ENCODE peak calls at places on chromosomes 5 and 9, in eight cellular contexts. D is fibroblast of the aortic adventitia; T is fibroblast of pulmonary artery; U is cardiac fibroblast; W is brain microvascular endothelial cell; O is left lung; Y is K562; B is CD8-positive, alpha-beta T cell. K is an unnamed sample.

GRCh38 chr9:91001146-91001611 is 199.6 kb downstream of the SYK start:
- DNase-seq in D (peak), T (peak), U (peak), W (no peak), O (no peak), Y (no peak), B (no peak), K (peak)

GRCh38 chr9:68999393-69000105 is 14.4 kb downstream of the PRKACG start:
- DNase-seq in D (peak), T (peak), U (peak), W (peak), O (no peak), Y (peak), B (peak), K (peak)

GRCh38 chr9:133235549-133236222 is 26.6 kb upstream of the OBP2B start:
- DNase-seq in D (no peak), T (no peak), U (no peak), W (no peak), O (no peak), Y (no peak), B (no peak), K (no peak)

GRCh38 chr9:137873858-137874363 is 3.7 kb upstream of the CACNA1B start:
- DNase-seq in D (no peak), T (no peak), U (no peak), W (no peak), O (no peak), Y (no peak), B (no peak), K (no peak)

GRCh38 chr9:116282598-116282997 is 129.0 kb downstream of the PAPPA start:
- DNase-seq in D (no peak), T (no peak), U (no peak), W (no peak), O (no peak), Y (no peak), B (no peak), K (no peak)

GRCh38 chr5:180080670-180081280 is 9.2 kb upstream of the RNF130 start:
- DNase-seq in D (no peak), T (no peak), U (no peak), W (no peak), O (no peak), Y (peak), B (no peak), K (no peak)

GRCh38 chr5:72163349-72163983 is 56.2 kb downstream of the MAP1B start:
- DNase-seq in D (peak), T (no peak), U (no peak), W (no peak), O (no peak), Y (no peak), B (no peak), K (no peak)

GRCh38 chr5:40074801-40075200 is 604.9 kb upstream of the PTGER4 start:
- DNase-seq in D (no peak), T (no peak), U (no peak), W (no peak), O (no peak), Y (no peak), B (no peak), K (no peak)

GRCh38 chr5:77852514-77853352 is 76.6 kb upstream of the TBCA start:
- DNase-seq in D (peak), T (peak), U (peak), W (peak), O (peak), Y (no peak), B (no peak), K (peak)

GRCh38 chr5:132489871-132490483 is 596 bp downstream of the IRF1 start:
- DNase-seq in D (peak), T (peak), U (peak), W (no peak), O (peak), Y (peak), B (no peak), K (peak)

GRCh38 chr5:73311291-73312110 is 137.1 kb downstream of the FOXD1 start:
- DNase-seq in D (peak), T (peak), U (peak), W (peak), O (peak), Y (no peak), B (no peak), K (peak)

GRCh38 chr9:124105266-124105665 is 93.7 kb downstream of the LHX2 start:
- DNase-seq in D (no peak), T (no peak), U (no peak), W (no peak), O (no peak), Y (no peak), B (no peak), K (no peak)

GRCh38 chr5:158235159-158235547 is 376.2 kb upstream of the CLINT1 start:
- DNase-seq in D (no peak), T (no peak), U (no peak), W (no peak), O (no peak), Y (no peak), B (no peak), K (no peak)

GRCh38 chr9:37031902-37032301 is 2.2 kb downstream of the PAX5 start:
- DNase-seq in D (no peak), T (no peak), U (no peak), W (no peak), O (no peak), Y (no peak), B (no peak), K (no peak)

GRCh38 chr9:35710818-35711500 is 21.0 kb downstream of the TLN1 start:
- DNase-seq in D (no peak), T (no peak), U (no peak), W (no peak), O (no peak), Y (no peak), B (no peak), K (no peak)

GRCh38 chr5:148739023-148739422 is 84.7 kb upstream of the HTR4 start:
- DNase-seq in D (no peak), T (no peak), U (no peak), W (no peak), O (no peak), Y (no peak), B (no peak), K (no peak)

GRCh38 chr5:122163151-122164069 is 34.1 kb downstream of the ZNF474 start:
- DNase-seq in D (peak), T (peak), U (peak), W (peak), O (no peak), Y (no peak), B (no peak), K (peak)

GRCh38 chr5:107359916-107360234 is 310.9 kb downstream of the EFNA5 start:
- DNase-seq in D (no peak), T (no peak), U (no peak), W (no peak), O (no peak), Y (no peak), B (no peak), K (no peak)

GRCh38 chr9:110143969-110144545 is 63.9 kb downstream of the C9orf152 start:
- DNase-seq in D (no peak), T (no peak), U (no peak), W (no peak), O (no peak), Y (no peak), B (no peak), K (no peak)

GRCh38 chr9:110140276-110140675 is 67.7 kb downstream of the C9orf152 start:
- DNase-seq in D (no peak), T (no peak), U (no peak), W (no peak), O (no peak), Y (no peak), B (no peak), K (no peak)

GRCh38 chr9:110141118-110141797 is 66.7 kb downstream of the C9orf152 start:
- DNase-seq in D (peak), T (peak), U (peak), W (peak), O (no peak), Y (no peak), B (no peak), K (peak)

GRCh38 chr9:110142253-110142652 is 65.7 kb downstream of the C9orf152 start:
- DNase-seq in D (no peak), T (no peak), U (no peak), W (no peak), O (no peak), Y (no peak), B (no peak), K (no peak)

DNA sequence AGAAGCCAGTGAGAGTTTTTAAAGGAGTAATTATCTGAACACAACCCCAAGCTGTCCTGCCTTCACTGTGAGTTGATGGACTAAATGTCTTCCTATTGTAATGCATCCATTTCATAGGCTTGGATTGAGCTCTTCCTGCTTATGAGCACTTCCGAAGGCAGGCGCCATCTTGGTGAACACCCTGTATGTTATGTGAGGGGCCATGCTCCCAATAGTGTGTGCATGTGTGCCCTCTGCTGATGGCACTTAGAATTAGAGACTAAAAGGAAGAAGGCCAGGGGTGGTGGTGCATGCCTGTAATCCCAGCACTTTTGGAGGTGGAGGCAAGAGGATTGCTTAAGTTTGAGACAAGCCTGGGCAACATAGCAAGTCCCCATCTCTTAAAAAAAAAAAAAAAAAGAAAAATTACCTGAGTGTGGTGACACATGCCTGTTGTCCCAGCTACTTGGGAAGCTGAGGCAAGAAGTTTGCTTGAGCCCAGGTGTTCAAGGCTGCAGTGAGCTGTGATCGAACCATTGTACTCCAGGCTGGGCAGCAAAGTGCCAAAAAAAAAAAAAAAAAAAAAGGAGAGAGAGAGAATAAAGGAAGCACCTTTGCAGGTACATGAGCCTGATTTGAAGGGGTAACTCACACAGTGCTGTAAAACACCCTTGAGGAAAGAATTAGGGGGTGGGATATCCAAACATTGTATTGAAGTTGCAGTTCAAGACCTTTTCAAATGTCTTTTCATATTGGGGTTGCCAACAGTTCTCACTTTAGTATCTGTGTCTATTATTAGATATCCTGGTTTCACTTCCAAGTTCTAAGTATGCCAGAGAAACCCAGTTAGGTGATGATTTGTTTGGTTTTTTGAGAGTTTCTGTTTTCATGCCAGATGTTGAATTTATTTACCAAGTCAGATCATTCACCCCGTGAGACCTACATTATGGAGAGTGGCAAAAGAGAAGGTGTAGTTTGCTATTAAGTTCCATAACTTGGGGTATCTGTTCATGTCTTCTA is 64.8 kb downstream of the C9orf152 start:
- DNase-seq in D (peak), T (no peak), U (peak), W (no peak), O (no peak), Y (peak), B (no peak), K (peak)
- TF ChIP-seq CTCF in D (no peak), T (peak), U (no peak), W (peak), O (no peak), Y (no peak), B (no peak), K (peak)

GRCh38 chr9:101403886-101404285 is 5.2 kb downstream of the ZNF189 start:
- DNase-seq in D (no peak), T (no peak), U (no peak), W (no peak), O (no peak), Y (no peak), B (no peak), K (no peak)

GRCh38 chr9:101409079-101409477 is 10.4 kb downstream of the ZNF189 start:
- DNase-seq in D (peak), T (no peak), U (peak), W (no peak), O (no peak), Y (no peak), B (no peak), K (no peak)

GRCh38 chr9:101408374-101409078 is 9.9 kb downstream of the ZNF189 start:
- DNase-seq in D (no peak), T (no peak), U (no peak), W (no peak), O (no peak), Y (no peak), B (no peak), K (no peak)
- H3K4me3 ChIP-seq in D (no peak), T (no peak), U (no peak), W (no peak), O (no peak), Y (no peak), B (peak), K (no peak)

GRCh38 chr5:97986069-97986468 is 787.4 kb upstream of the RGMB start:
- DNase-seq in D (peak), T (peak), U (peak), W (peak), O (no peak), Y (no peak), B (no peak), K (peak)
- TF ChIP-seq CTCF in D (no peak), T (peak), U (peak), W (peak), O (no peak), Y (no peak), B (no peak), K (peak)

GRCh38 chr5:87404359-87404758 is 8.4 kb downstream of the CCNH start:
- DNase-seq in D (no peak), T (no peak), U (no peak), W (no peak), O (no peak), Y (peak), B (no peak), K (no peak)
- H3K4me3 ChIP-seq in D (no peak), T (no peak), U (no peak), W (no peak), O (no peak), Y (no peak), B (no peak), K (no peak)

DNA sequence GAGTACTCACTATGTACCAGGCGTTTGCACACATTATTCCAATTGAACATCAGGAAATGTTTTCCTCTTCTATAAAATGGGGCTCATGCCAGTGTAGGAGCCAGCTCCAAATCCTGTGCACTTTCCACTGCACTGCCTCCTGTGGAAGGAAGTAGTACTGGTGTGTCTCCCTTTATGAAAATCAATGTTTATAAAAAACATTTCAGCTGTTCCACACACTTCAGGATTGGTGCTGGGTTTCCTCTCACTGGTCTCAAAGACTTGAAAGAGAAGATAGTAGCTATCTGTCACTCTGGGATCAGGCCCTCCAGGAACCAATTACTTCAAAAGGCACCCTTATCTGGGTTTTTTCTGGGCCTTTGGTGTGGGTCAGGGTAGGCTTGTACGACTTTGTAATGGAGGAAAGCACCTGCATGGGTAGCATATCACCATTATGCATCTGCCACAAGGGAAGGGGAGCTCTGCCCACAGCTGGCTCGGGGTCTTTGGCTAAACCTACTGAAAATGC is 32.5 kb downstream of the RAB14 start:
- DNase-seq in D (peak), T (peak), U (peak), W (peak), O (no peak), Y (no peak), B (no peak), K (peak)
- TF ChIP-seq CTCF in D (peak), T (peak), U (peak), W (peak), O (peak), Y (peak), B (peak), K (peak)

GRCh38 chr9:70602364-70603019 is 188.0 kb upstream of the KLF9 start:
- DNase-seq in D (peak), T (peak), U (peak), W (peak), O (no peak), Y (peak), B (peak), K (peak)
- H3K4me3 ChIP-seq in D (peak), T (peak), U (peak), W (peak), O (peak), Y (no peak), B (no peak), K (no peak)

GRCh38 chr5:136638084-136638483 is 272.7 kb upstream of the TRPC7 start:
- DNase-seq in D (peak), T (no peak), U (no peak), W (no peak), O (no peak), Y (no peak), B (no peak), K (peak)
- TF ChIP-seq CTCF in D (peak), T (no peak), U (no peak), W (no peak), O (no peak), Y (no peak), B (no peak), K (peak)

GRCh38 chr5:175658299-175659145 is 651 bp downstream of the HRH2 start:
- DNase-seq in D (no peak), T (no peak), U (no peak), W (no peak), O (peak), Y (no peak), B (no peak), K (no peak)

GRCh38 chr5:175655411-175655810 is 2.5 kb upstream of the HRH2 start:
- DNase-seq in D (no peak), T (no peak), U (no peak), W (no peak), O (no peak), Y (no peak), B (no peak), K (no peak)

GRCh38 chr5:175659546-175660248 is 1.8 kb downstream of the HRH2 start:
- DNase-seq in D (no peak), T (no peak), U (no peak), W (no peak), O (no peak), Y (no peak), B (no peak), K (no peak)

GRCh38 chr5:175656966-175657365 is 905 bp upstream of the HRH2 start:
- DNase-seq in D (no peak), T (no peak), U (no peak), W (no peak), O (no peak), Y (no peak), B (no peak), K (no peak)

GRCh38 chr5:175657593-175658271 is at the start of gene HRH2:
- DNase-seq in D (no peak), T (no peak), U (peak), W (peak), O (peak), Y (no peak), B (no peak), K (peak)
- H3K4me3 ChIP-seq in D (no peak), T (no peak), U (peak), W (peak), O (peak), Y (no peak), B (peak), K (no peak)

DNA sequence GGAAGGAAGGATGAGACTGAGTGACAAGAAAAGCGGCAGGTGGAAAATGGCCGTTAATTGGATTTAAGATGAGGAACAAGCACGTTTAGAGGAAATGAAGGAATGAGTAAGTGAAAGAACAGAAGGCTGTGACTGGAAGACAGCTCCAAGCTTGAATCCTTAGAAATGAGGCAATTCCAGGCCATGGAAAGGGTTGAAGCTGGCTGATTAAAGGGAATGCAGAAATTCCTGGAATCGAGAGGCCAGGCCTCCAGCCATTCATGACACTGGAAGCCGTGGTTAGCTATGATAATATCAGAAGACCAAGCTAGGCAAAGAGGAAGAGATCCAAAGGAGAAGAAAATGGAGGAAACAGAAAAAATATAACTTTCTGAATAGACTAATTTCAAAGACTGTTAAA is 84.2 kb downstream of the ARL15 start:
- DNase-seq in D (peak), T (no peak), U (no peak), W (no peak), O (no peak), Y (no peak), B (no peak), K (no peak)
- TF ChIP-seq CTCF in D (no peak), T (no peak), U (no peak), W (no peak), O (no peak), Y (no peak), B (no peak), K (no peak)

GRCh38 chr9:78972303-78973002 is 599.3 kb upstream of the TLE4 start:
- DNase-seq in D (no peak), T (no peak), U (no peak), W (no peak), O (no peak), Y (no peak), B (no peak), K (no peak)

GRCh38 chr9:78971505-78971904 is 600.3 kb upstream of the TLE4 start:
- DNase-seq in D (no peak), T (no peak), U (no peak), W (no peak), O (no peak), Y (no peak), B (no peak), K (no peak)

GRCh38 chr9:78963911-78964310 is 607.9 kb upstream of the TLE4 start:
- DNase-seq in D (no peak), T (no peak), U (no peak), W (no peak), O (no peak), Y (no peak), B (no peak), K (no peak)

GRCh38 chr9:78970375-78970774 is 601.4 kb upstream of the TLE4 start:
- DNase-seq in D (no peak), T (no peak), U (no peak), W (no peak), O (no peak), Y (no peak), B (no peak), K (no peak)

GRCh38 chr9:78967557-78968212 is 604.1 kb upstream of the TLE4 start:
- DNase-seq in D (no peak), T (no peak), U (no peak), W (no peak), O (no peak), Y (no peak), B (no peak), K (no peak)
- H3K4me3 ChIP-seq in D (no peak), T (no peak), U (no peak), W (no peak), O (no peak), Y (no peak), B (no peak), K (no peak)